ENCODE peak calls at places on chromosomes 1 and 21, in four cellular contexts. B is mucosa of gallbladder, D is WTC11, X is GF-D8. T is an unnamed sample.

GRCh38 chr1:18919949-18920348 is 17.6 kb upstream of the ALDH4A1 start:
- DNase-seq in X (no peak), B (no peak), D (no peak), T (no peak)

GRCh38 chr21:16420086-16420724 is 690.4 kb downstream of the USP25 start:
- DNase-seq in B (peak), D (no peak), X (no peak), T (no peak)

GRCh38 chr1:64933296-64934070 is 32.9 kb downstream of the JAK1 start:
- DNase-seq in X (no peak), B (peak), D (no peak), T (no peak)

GRCh38 chr1:54407957-54408700 is 1.9 kb upstream of the SSBP3 start:
- DNase-seq in D (no peak), B (peak), X (no peak), T (no peak)

GRCh38 chr1:33256335-33256700 is at the start of gene ZNF362:
- DNase-seq in B (peak), D (peak), X (peak), T (peak)

GRCh38 chr1:43978551-43979260 is at the start of gene B4GALT2:
- DNase-seq in D (peak), B (no peak), X (no peak), T (no peak)

GRCh38 chr1:64881281-64881680 is 85.1 kb downstream of the JAK1 start:
- DNase-seq in D (no peak), B (no peak), X (no peak), T (no peak)

GRCh38 chr1:30737357-30738039 is 14.1 kb upstream of the MATN1 start:
- DNase-seq in D (no peak), B (no peak), X (no peak), T (no peak)

GRCh38 chr1:33182452-33182851 is 609 bp upstream of the TRIM62 start:
- DNase-seq in X (no peak), B (no peak), D (no peak), T (peak)

GRCh38 chr1:197393772-197394171 is 125.7 kb downstream of the CRB1 start:
- DNase-seq in X (no peak), B (no peak), D (no peak), T (no peak)

GRCh38 chr1:43270421-43271095 is 775 bp downstream of the TMEM125 start:
- DNase-seq in B (peak), D (peak), X (no peak), T (no peak)

GRCh38 chr1:6899141-6899540 is 113.9 kb downstream of the CAMTA1 start:
- DNase-seq in X (no peak), B (no peak), D (no peak), T (no peak)

GRCh38 chr1:234502785-234503184 is 23.8 kb upstream of the TARBP1 start:
- DNase-seq in D (no peak), X (no peak), B (peak), T (no peak)

GRCh38 chr1:61139324-61140055 is 57.1 kb downstream of the NFIA start:
- DNase-seq in D (no peak), B (no peak), X (no peak), T (no peak)

GRCh38 chr1:74480068-74480467 is 32.3 kb downstream of the LRRC53 start:
- DNase-seq in B (no peak), D (no peak), X (no peak), T (no peak)

GRCh38 chr1:49424782-49425181 is 599.0 kb downstream of the AGBL4 start:
- DNase-seq in X (no peak), D (no peak), B (no peak), T (no peak)

GRCh38 chr21:42373181-42373907 is 7.0 kb upstream of the TFF1 start:
- DNase-seq in D (no peak), X (no peak), B (no peak), T (no peak)

GRCh38 chr1:230226814-230227213 is 159.8 kb downstream of the GALNT2 start:
- DNase-seq in D (no peak), X (no peak), B (no peak), T (no peak)

GRCh38 chr1:22334860-22335550 is 116.6 kb upstream of the ZBTB40 start:
- DNase-seq in X (no peak), B (no peak), D (no peak), T (no peak)

GRCh38 chr1:64042331-64043100 is 160.9 kb upstream of the UBE2U start:
- DNase-seq in X (no peak), D (no peak), B (no peak), T (no peak)

GRCh38 chr1:218866507-218866906 is 307.2 kb upstream of the LYPLAL1 start:
- DNase-seq in X (no peak), D (no peak), B (no peak), T (no peak)

GRCh38 chr1:154586231-154586630 is 18.7 kb downstream of the CHRNB2 start:
- DNase-seq in B (no peak), X (no peak), D (no peak), T (no peak)

GRCh38 chr1:23470282-23471070 is 13.5 kb downstream of the ASAP3 start:
- DNase-seq in X (no peak), B (peak), D (no peak), T (no peak)

GRCh38 chr1:1302951-1303509 is 4.7 kb downstream of the ACAP3 start:
- DNase-seq in D (no peak), B (no peak), X (no peak), T (no peak)

GRCh38 chr21:36254106-36254941 is 65.7 kb upstream of the MORC3 start:
- DNase-seq in D (no peak), B (no peak), X (peak), T (no peak)

GRCh38 chr1:3261007-3261968 is 192.3 kb downstream of the PRDM16 start:
- DNase-seq in B (no peak), D (no peak), X (no peak), T (no peak)